ENCODE peak calls at places on chromosomes 4 and X, in six cellular contexts. M is Calu3, N is AG08395, F is RWPE1, Z is fibroblast of pulmonary artery, D is LHCN-M2. J is an unnamed sample.

GRCh38 chrX:49111846-49112245 is 11.7 kb downstream of the GPKOW start:
- DNase-seq in M (no peak), N (no peak), F (no peak), Z (no peak), D (no peak), J (no peak)

GRCh38 chr4:74449571-74450297 is 4.8 kb downstream of the AREG start:
- DNase-seq in M (no peak), N (no peak), F (peak), Z (peak), D (peak), J (no peak)

GRCh38 chrX:41655101-41655500 is 33.7 kb upstream of the GPR34 start:
- DNase-seq in M (no peak), N (no peak), F (no peak), Z (no peak), D (no peak), J (no peak)

GRCh38 chr4:177681902-177682301 is 239.7 kb upstream of the AGA start:
- DNase-seq in M (no peak), N (no peak), F (no peak), Z (no peak), D (no peak), J (no peak)

GRCh38 chr4:139014391-139015268 is 951 bp upstream of the NOCT start:
- DNase-seq in M (peak), N (peak), F (peak), Z (peak), D (peak), J (peak)

GRCh38 chr4:184248216-184248615 is 30.5 kb upstream of the ENPP6 start:
- DNase-seq in M (no peak), N (no peak), F (no peak), Z (peak), D (no peak), J (no peak)

GRCh38 chrX:13761606-13762005 is 27.1 kb downstream of the OFD1 start:
- DNase-seq in M (no peak), N (no peak), F (no peak), Z (peak), D (no peak), J (no peak)

GRCh38 chrX:63922221-63922620 is 137.2 kb upstream of the ARHGEF9 start:
- DNase-seq in M (no peak), N (peak), F (peak), Z (peak), D (peak), J (no peak)

GRCh38 chr4:124262211-124263179 is 450.0 kb downstream of the ANKRD50 start:
- DNase-seq in M (peak), N (peak), F (peak), Z (peak), D (peak), J (peak)

GRCh38 chr4:152316969-152317368 is 218.9 kb downstream of the FBXW7 start:
- DNase-seq in M (no peak), N (peak), F (no peak), Z (peak), D (peak), J (no peak)

GRCh38 chr4:151955721-151956340 is 195.0 kb upstream of the GATB start:
- DNase-seq in M (no peak), N (no peak), F (no peak), Z (no peak), D (peak), J (no peak)

GRCh38 chrX:72568406-72569092 is 4.1 kb downstream of the HDAC8 start:
- DNase-seq in M (no peak), N (no peak), F (no peak), Z (peak), D (peak), J (no peak)

J was measured in BE2C.